ENCODE peak calls at places on chromosomes 13 and 19, in seven cellular contexts. X is retinal pigment epithelial cell; R is foreskin fibroblast; E is CD4-positive, CD25-positive, alpha-beta regulatory T cell; V is fibroblast of pulmonary artery; F is heart right ventricle; B is aorta. U is an unnamed sample.

GRCh38 chr13:110445183-110445582 is 116.3 kb downstream of the RAB20 start:
- DNase-seq in B (no peak), F (no peak), E (no peak), V (no peak), X (no peak), R (peak), U (no peak)

GRCh38 chr13:98370806-98371553 is 193.9 kb upstream of the RNF113B start:
- DNase-seq in V (peak), F (peak), B (no peak), R (peak), X (no peak), E (no peak), U (no peak)

GRCh38 chr19:41997121-41997850 is 3.3 kb upstream of the ATP1A3 start:
- DNase-seq in R (peak), E (no peak), X (no peak), F (peak), V (peak), B (peak), U (no peak)

GRCh38 chr13:111491659-111492058 is 171.2 kb downstream of the TEX29 start:
- DNase-seq in R (no peak), X (no peak), B (no peak), V (no peak), F (no peak), E (no peak), U (peak)

GRCh38 chr13:41384749-41385503 is 72.4 kb upstream of the RGCC start:
- DNase-seq in E (no peak), B (no peak), V (peak), F (no peak), R (peak), X (no peak), U (no peak)

GRCh38 chr13:72986197-72986596 is 72.6 kb upstream of the KLF5 start:
- DNase-seq in B (no peak), R (no peak), V (no peak), F (no peak), E (no peak), X (no peak), U (no peak)

GRCh38 chr13:102020611-102021216 is 381.1 kb downstream of the FGF14 start:
- DNase-seq in R (no peak), E (no peak), F (no peak), X (peak), B (no peak), V (no peak), U (no peak)

GRCh38 chr13:92984151-92984550 is 242.5 kb upstream of the GPC6 start:
- DNase-seq in X (no peak), V (no peak), F (no peak), R (peak), E (no peak), B (no peak), U (no peak)

GRCh38 chr13:22499919-22500318 is 680.9 kb upstream of the SGCG start:
- DNase-seq in X (peak), F (no peak), R (no peak), E (no peak), V (no peak), B (no peak), U (no peak)

GRCh38 chr19:12623361-12624031 is 12.8 kb downstream of the ZNF791 start:
- DNase-seq in R (no peak), B (no peak), F (no peak), X (no peak), E (no peak), V (no peak), U (no peak)

GRCh38 chr19:12145348-12145747 is 5.2 kb upstream of the ZNF20 start:
- DNase-seq in X (no peak), R (no peak), E (no peak), V (no peak), F (no peak), B (no peak), U (no peak)

GRCh38 chr19:15813916-15814315 is 1.5 kb downstream of the OR10H1 start:
- DNase-seq in V (no peak), F (no peak), X (no peak), E (no peak), B (no peak), R (no peak), U (no peak)

GRCh38 chr13:24251525-24251924 is 57.9 kb upstream of the C1QTNF9 start:
- DNase-seq in E (peak), R (no peak), V (no peak), F (no peak), B (no peak), X (no peak), U (no peak)

GRCh38 chr19:6297202-6297601 is 17.4 kb upstream of the MLLT1 start:
- DNase-seq in B (peak), F (no peak), R (no peak), E (no peak), X (no peak), V (no peak), U (no peak)

GRCh38 chr19:39842693-39843435 is 3.3 kb downstream of the FBL start:
- DNase-seq in F (no peak), R (peak), X (no peak), E (no peak), B (no peak), V (no peak), U (no peak)

GRCh38 chr19:39845172-39845571 is 1.0 kb downstream of the FBL start:
- DNase-seq in X (no peak), E (no peak), R (no peak), F (no peak), B (no peak), V (no peak), U (no peak)

GRCh38 chr19:39845621-39846175 is 481 bp downstream of the FBL start:
- DNase-seq in B (peak), E (no peak), R (peak), V (no peak), X (no peak), F (no peak), U (no peak)

GRCh38 chr19:39846176-39846677 is at the start of gene FBL:
- DNase-seq in V (peak), X (peak), B (peak), F (peak), R (peak), E (peak), U (peak)

DNA sequence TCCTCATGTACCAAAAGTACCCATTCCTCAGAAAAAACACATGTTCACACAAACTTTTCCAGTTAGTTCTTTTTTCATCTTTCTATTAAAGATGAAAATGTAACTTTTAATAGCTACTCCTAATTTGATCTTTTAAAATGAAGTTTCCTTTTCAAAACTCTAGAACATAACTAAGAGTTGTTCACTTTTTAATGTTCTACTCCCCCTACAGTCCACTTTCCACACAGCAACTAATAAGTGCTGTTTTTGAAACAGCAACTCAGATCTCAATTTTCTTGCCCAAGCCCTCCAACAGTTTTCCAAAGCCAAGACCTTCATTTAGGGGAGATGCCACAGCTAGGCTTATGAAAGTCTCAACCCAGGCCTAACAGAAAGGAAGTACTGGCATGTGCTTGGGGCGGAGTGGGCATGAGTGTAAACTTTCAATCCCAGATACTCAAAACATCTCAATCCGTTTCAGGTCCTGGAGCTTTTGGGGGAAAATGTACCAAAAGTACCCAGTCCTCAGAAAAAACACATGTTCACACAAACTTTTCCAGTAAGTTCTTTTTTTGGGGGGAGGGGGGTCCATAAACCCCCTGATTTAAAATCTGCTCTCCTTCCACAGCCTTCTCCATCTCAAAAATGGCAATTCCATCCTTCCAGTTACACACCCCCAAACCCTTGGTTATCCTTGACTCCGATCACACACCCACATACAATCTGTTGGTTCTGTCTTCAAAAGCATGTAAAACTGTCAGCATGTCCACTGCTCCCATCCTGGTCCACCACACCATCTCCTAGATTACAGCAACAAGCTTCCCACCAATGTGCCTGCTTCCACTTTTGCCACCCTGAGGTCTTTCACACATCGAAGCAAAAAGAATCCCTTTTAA is 2.0 kb downstream of the FBL start:
- DNase-seq in E (no peak), B (no peak), X (no peak), F (no peak), R (peak), V (peak), U (no peak)
- H3K4me3 ChIP-seq in E (peak), B (no peak), X (peak), F (peak), R (peak), V (peak), U (no peak)

DNA sequence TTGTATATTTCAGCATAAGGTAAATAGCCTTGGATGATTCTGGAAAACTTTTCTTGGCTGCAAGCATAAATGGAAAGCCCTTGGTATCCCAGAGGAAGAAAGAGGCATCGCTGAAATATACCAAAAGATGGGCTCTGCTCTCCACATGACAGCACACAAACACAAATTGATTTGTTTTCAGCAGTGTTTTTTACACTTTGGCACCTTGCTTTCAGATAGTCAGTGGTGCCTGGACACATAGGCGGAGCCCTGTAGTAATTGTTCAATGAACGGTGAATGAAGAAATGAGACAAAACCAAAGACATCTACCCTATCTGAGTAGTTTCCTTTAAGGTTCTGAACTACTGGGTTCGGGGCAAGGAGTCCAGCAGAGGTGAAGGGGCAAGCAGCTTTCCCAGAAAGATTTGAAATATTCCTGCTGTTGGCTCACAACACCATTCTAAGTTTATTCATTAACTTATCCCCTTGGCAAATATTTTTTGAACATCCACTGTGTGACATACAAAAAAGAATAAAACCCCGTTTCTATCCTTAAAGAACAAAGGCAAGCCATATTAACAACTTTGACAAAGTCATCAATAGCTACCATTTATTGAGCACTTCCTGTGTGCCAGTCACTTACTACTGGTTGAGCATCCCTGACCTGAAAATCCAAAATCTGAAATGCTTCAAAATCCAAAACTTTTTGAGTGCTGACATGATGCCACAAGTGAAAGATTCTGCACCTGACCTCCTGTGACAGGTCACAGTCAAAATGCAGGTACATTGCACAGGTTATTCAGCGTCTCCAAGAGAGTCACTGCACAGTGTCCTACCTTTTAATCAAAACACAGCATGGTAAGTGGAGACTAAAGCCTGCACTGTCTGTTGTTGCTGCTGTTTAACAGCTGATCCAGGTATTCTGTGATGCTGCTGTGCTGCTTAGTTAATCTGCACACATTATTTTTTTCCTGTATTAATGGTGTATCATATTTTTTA is 238.1 kb downstream of the DCLK1 start:
- DNase-seq in X (no peak), B (no peak), V (no peak), F (no peak), R (no peak), E (no peak), U (no peak)
- H3K4me3 ChIP-seq in X (no peak), B (no peak), V (no peak), F (no peak), R (no peak), E (no peak), U (peak)

GRCh38 chr19:45499196-45500180 is 1.2 kb downstream of the PPM1N start:
- DNase-seq in E (peak), V (no peak), R (peak), X (no peak), B (no peak), F (peak), U (peak)

GRCh38 chr19:45498411-45499195 is at the start of gene PPM1N:
- DNase-seq in R (peak), B (no peak), E (peak), X (no peak), F (no peak), V (no peak), U (no peak)

GRCh38 chr19:45496349-45496953 is 396 bp downstream of the RTN2 start:
- DNase-seq in X (no peak), F (peak), B (peak), E (no peak), V (no peak), R (peak), U (no peak)

GRCh38 chr19:45495178-45495577 is 1.7 kb downstream of the RTN2 start:
- DNase-seq in X (no peak), R (no peak), F (no peak), E (no peak), V (no peak), B (no peak), U (no peak)

GRCh38 chr19:45497791-45498190 is 452 bp upstream of the PPM1N start:
- DNase-seq in X (no peak), B (no peak), F (no peak), R (no peak), V (no peak), E (no peak), U (no peak)
- H3K4me3 ChIP-seq in X (no peak), B (no peak), F (no peak), R (no peak), V (no peak), E (peak), U (no peak)

GRCh38 chr19:10586396-10586795 is 716 bp downstream of the AP1M2 start:
- DNase-seq in E (no peak), R (no peak), X (no peak), B (no peak), V (no peak), F (no peak), U (no peak)
- H3K4me3 ChIP-seq in E (no peak), R (no peak), X (no peak), B (no peak), V (no peak), F (no peak), U (no peak)

GRCh38 chr13:70723732-70724131 is 615.5 kb upstream of the KLHL1 start:
- DNase-seq in X (no peak), B (no peak), R (peak), V (peak), F (no peak), E (no peak), U (no peak)
- H3K4me3 ChIP-seq in X (no peak), B (no peak), R (no peak), V (no peak), F (no peak), E (no peak), U (no peak)

DNA sequence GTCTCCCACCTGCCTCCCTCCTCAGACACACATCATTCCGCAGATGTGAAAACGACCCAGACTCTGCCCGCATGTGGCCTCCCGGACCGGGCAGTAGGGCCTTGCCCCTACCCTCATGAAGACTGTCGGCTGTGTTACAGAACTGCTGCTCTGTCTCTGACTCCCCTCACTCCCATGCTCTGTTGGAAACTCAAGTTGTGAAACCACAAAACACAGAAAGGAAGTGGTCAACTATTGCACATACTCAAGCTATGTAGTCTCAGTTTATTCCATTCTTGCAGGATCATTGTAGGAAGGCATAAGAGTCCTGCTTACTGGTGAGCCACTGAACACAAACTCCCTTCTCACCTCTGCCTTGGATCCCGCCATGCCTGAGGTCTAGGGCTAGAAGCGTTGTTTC is 129.6 kb downstream of the DLEU7 start:
- DNase-seq in B (no peak), E (no peak), X (no peak), F (no peak), V (peak), R (peak), U (no peak)
- H3K4me3 ChIP-seq in B (no peak), E (peak), X (no peak), F (no peak), V (no peak), R (no peak), U (no peak)

DNA sequence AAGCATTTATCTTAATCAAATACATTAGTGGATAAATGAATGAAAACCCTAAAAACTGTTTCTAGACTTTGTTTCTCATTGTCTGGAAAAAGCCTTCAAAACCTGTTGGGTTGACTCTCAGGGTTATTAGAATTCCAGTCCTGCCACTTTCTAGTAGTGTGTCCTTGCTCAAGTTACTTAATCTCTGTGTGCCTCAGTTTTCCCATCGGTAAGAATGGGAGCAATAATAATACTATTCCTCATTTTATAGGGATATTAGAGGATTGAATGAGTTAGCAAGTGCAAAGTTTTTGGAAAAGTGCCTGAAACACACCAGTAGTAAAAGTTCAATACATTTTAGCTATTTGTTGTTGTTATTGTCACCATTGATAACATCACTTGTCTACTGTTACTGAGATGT is 2.9 kb downstream of the URAD start:
- DNase-seq in R (no peak), B (no peak), V (no peak), X (no peak), E (no peak), F (no peak), U (no peak)
- H3K4me3 ChIP-seq in R (no peak), B (no peak), V (no peak), X (no peak), E (no peak), F (no peak), U (no peak)

GRCh38 chr19:3368441-3368795 is 2.0 kb downstream of the NFIC start:
- DNase-seq in V (no peak), F (no peak), R (no peak), E (no peak), X (no peak), B (no peak), U (no peak)
- H3K4me3 ChIP-seq in V (peak), F (peak), R (peak), E (no peak), X (peak), B (peak), U (peak)

GRCh38 chr19:10424011-10424637 is 3.8 kb downstream of the PDE4A start:
- DNase-seq in F (peak), B (peak), R (peak), E (peak), V (peak), X (no peak), U (peak)
- H3K4me3 ChIP-seq in F (peak), B (no peak), R (peak), E (peak), V (peak), X (no peak), U (peak)

U was measured in right lobe of liver.